ENCODE peak calls at places on chromosomes 4 and X, in eight cellular contexts. I is neural progenitor cell; N is ovary; Q is transverse colon; C is naive thymus-derived CD4-positive, alpha-beta T cell; Y is SJSA1; B is suprapubic skin; L is left ventricle myocardium inferior. D is an unnamed sample. For H3K36me3, the result is how much of the 10 kb centered on the place peaks cover.

GRCh38 chr4:188971125-188971524 is 831.9 kb downstream of the TRIML1 start:
- DNase-seq in L (no peak), C (no peak), Q (no peak), I (no peak), B (no peak), N (no peak), Y (no peak), D (no peak)

GRCh38 chr4:68180858-68181531 is 51.3 kb upstream of the TMPRSS11F start:
- DNase-seq in Q (no peak), I (no peak), L (no peak), B (no peak), N (no peak), C (no peak), Y (no peak), D (no peak)

GRCh38 chr4:6307891-6308290 is 38.2 kb downstream of the WFS1 start:
- DNase-seq in B (no peak), L (no peak), Y (no peak), C (no peak), I (no peak), N (no peak), Q (no peak), D (no peak)

GRCh38 chr4:98603683-98604573 is 54.5 kb downstream of the TSPAN5 start:
- DNase-seq in Y (no peak), I (no peak), B (no peak), C (no peak), L (no peak), Q (no peak), N (no peak), D (no peak)

GRCh38 chr4:172982151-172982590 is 186.4 kb upstream of the GALNT7 start:
- DNase-seq in Y (peak), Q (no peak), L (no peak), B (no peak), N (no peak), I (no peak), C (no peak), D (no peak)

GRCh38 chr4:175070444-175070843 is 152.3 kb downstream of the ADAM29 start:
- DNase-seq in L (no peak), Q (no peak), Y (no peak), N (no peak), I (no peak), B (no peak), C (no peak), D (no peak)

GRCh38 chr4:154332681-154333421 is 158.7 kb downstream of the DCHS2 start:
- DNase-seq in B (peak), Y (no peak), N (peak), Q (peak), I (peak), L (no peak), C (peak), D (peak)

GRCh38 chr4:74449571-74450297 is 4.8 kb downstream of the AREG start:
- DNase-seq in N (no peak), Y (peak), B (no peak), Q (no peak), L (no peak), C (no peak), I (no peak), D (no peak)

GRCh38 chrX:15151267-15152196 is 118.4 kb downstream of the ASB9 start:
- DNase-seq in L (no peak), B (no peak), I (no peak), Q (no peak), N (no peak), C (peak), Y (no peak), D (peak)

GRCh38 chrX:53071604-53072417 is 10.4 kb upstream of the TSPYL2 start:
- DNase-seq in I (peak), C (peak), N (peak), Q (peak), L (peak), Y (peak), B (peak), D (no peak)

GRCh38 chr4:177879851-177880250 is 437.6 kb upstream of the AGA start:
- DNase-seq in N (no peak), L (no peak), I (peak), Q (no peak), C (no peak), Y (no peak), B (no peak), D (no peak)

GRCh38 chrX:79182616-79183015 is 38.1 kb downstream of the GPR174 start:
- DNase-seq in L (no peak), I (no peak), N (no peak), C (no peak), Y (no peak), Q (no peak), B (no peak), D (no peak)

GRCh38 chr4:24924309-24924781 is 11.5 kb upstream of the CCDC149 start:
- DNase-seq in B (no peak), C (no peak), L (no peak), N (no peak), Q (no peak), I (no peak), Y (peak), D (no peak)

GRCh38 chr4:72677265-72677664 is 108.2 kb upstream of the ADAMTS3 start:
- DNase-seq in N (no peak), C (no peak), L (no peak), Q (no peak), Y (no peak), I (no peak), B (no peak), D (no peak)

GRCh38 chr4:142600952-142601351 is 245.1 kb downstream of the INPP4B start:
- DNase-seq in I (no peak), C (no peak), Q (no peak), L (no peak), B (no peak), Y (no peak), N (no peak), D (no peak)

GRCh38 chr4:74057588-74057987 is 19.1 kb upstream of the CXCL3 start:
- DNase-seq in C (no peak), L (no peak), B (no peak), I (no peak), Q (no peak), N (no peak), Y (no peak), D (no peak)

GRCh38 chr4:80027611-80028010 is 45.4 kb downstream of the ANTXR2 start:
- DNase-seq in C (no peak), I (no peak), L (no peak), B (no peak), N (no peak), Y (no peak), Q (no peak), D (no peak)

GRCh38 chrX:22616867-22617266 is 344.2 kb downstream of the CBLL2 start:
- DNase-seq in L (no peak), C (no peak), N (no peak), Q (no peak), B (no peak), Y (no peak), I (no peak), D (no peak)

GRCh38 chr4:55124337-55125076 is 888 bp downstream of the KDR start:
- DNase-seq in B (no peak), N (no peak), C (no peak), Q (no peak), Y (no peak), I (peak), L (peak), D (no peak)

GRCh38 chr4:94877973-94878372 is 120.2 kb downstream of the BMPR1B start:
- DNase-seq in B (no peak), I (no peak), L (no peak), N (no peak), Y (no peak), Q (no peak), C (no peak), D (no peak)

GRCh38 chr4:62528874-62529273 is 1328.7 kb downstream of the ADGRL3 start:
- DNase-seq in N (no peak), L (no peak), B (no peak), C (no peak), Q (no peak), Y (no peak), I (no peak), D (no peak)

GRCh38 chrX:132407704-132408103 is 81.1 kb downstream of the MBNL3 start:
- DNase-seq in N (no peak), I (no peak), L (no peak), Q (no peak), B (no peak), Y (no peak), C (no peak), D (no peak)

GRCh38 chr4:41430796-41431195 is 107.2 kb upstream of the LIMCH1 start:
- DNase-seq in Y (no peak), Q (no peak), C (no peak), L (no peak), N (no peak), B (no peak), I (no peak), D (no peak)

GRCh38 chr4:180913750-180914149 is 1329.5 kb upstream of the TENM3 start:
- DNase-seq in N (no peak), B (no peak), I (peak), Q (no peak), C (no peak), Y (peak), L (no peak), D (no peak)

GRCh38 chr4:96887857-96888256 is 1048.0 kb downstream of the PDHA2 start:
- DNase-seq in L (no peak), Q (no peak), I (peak), N (no peak), B (no peak), Y (no peak), C (no peak), D (no peak)

GRCh38 chr4:169439244-169439643 is 168.5 kb upstream of the SH3RF1 start:
- DNase-seq in I (peak), C (no peak), B (no peak), L (no peak), Q (no peak), Y (no peak), N (no peak), D (no peak)

GRCh38 chr4:93201471-93201870 is 627.1 kb upstream of the ATOH1 start:
- DNase-seq in L (no peak), Q (no peak), I (no peak), Y (no peak), B (no peak), N (no peak), C (no peak), D (no peak)

GRCh38 chr4:8414377-8414776 is 26.1 kb downstream of the ACOX3 start:
- DNase-seq in C (no peak), Q (no peak), Y (no peak), I (no peak), L (no peak), B (no peak), N (no peak), D (no peak)

GRCh38 chr4:26822546-26822945 is 38.1 kb upstream of the STIM2 start:
- DNase-seq in N (no peak), Y (no peak), Q (no peak), C (no peak), I (no peak), B (no peak), L (no peak), D (no peak)

GRCh38 chrX:139178980-139179379 is 351.6 kb upstream of the F9 start:
- DNase-seq in B (no peak), N (no peak), Y (no peak), C (no peak), Q (no peak), L (no peak), I (no peak), D (no peak)

GRCh38 chrX:100904433-100904832 is 24.3 kb downstream of the XKRX start:
- DNase-seq in C (no peak), Y (no peak), N (no peak), L (no peak), Q (no peak), B (no peak), I (no peak), D (no peak)

GRCh38 chrX:97863261-97863660 is 979.6 kb downstream of the RPA4 start:
- DNase-seq in Q (no peak), I (peak), N (no peak), B (no peak), L (no peak), C (no peak), Y (no peak), D (no peak)

GRCh38 chr4:168631241-168632151 is 134.6 kb downstream of the PALLD start:
- DNase-seq in C (no peak), Q (peak), L (peak), Y (peak), N (peak), I (peak), B (peak), D (no peak)

GRCh38 chrX:72054776-72055495 is 76.8 kb downstream of the RTL5 start:
- DNase-seq in B (no peak), Y (no peak), C (no peak), I (peak), Q (no peak), N (no peak), L (no peak), D (no peak)

GRCh38 chrX:41353964-41354363 is 20.0 kb downstream of the DDX3X start:
- DNase-seq in N (no peak), Y (no peak), Q (no peak), C (no peak), L (no peak), B (no peak), I (no peak), D (no peak)

GRCh38 chrX:97797076-97797475 is 913.4 kb downstream of the RPA4 start:
- DNase-seq in Q (no peak), Y (no peak), N (no peak), I (no peak), B (no peak), L (no peak), C (no peak), D (no peak)

GRCh38 chrX:29275928-29276327 is 688.7 kb downstream of the IL1RAPL1 start:
- DNase-seq in B (no peak), Q (no peak), N (no peak), C (no peak), L (no peak), Y (no peak), I (no peak), D (no peak)

GRCh38 chr4:142347241-142347640 is 498.9 kb downstream of the INPP4B start:
- DNase-seq in N (no peak), C (no peak), Q (no peak), Y (no peak), B (no peak), L (no peak), I (no peak), D (no peak)

GRCh38 chr4:46073778-46074177 is 50.1 kb downstream of the GABRG1 start:
- DNase-seq in N (no peak), I (no peak), Y (no peak), C (no peak), Q (no peak), B (no peak), L (no peak), D (no peak)

GRCh38 chr4:1938027-1938426 is 66.8 kb downstream of the NSD2 start:
- DNase-seq in L (no peak), C (no peak), I (no peak), Q (no peak), N (no peak), B (no peak), Y (no peak), D (no peak)
- H3K36me3 ChIP-seq in L (half or more), C (under half), I (under half), Q (under half), N (under half), B (under half), Y (under half), D (under half)

DNA sequence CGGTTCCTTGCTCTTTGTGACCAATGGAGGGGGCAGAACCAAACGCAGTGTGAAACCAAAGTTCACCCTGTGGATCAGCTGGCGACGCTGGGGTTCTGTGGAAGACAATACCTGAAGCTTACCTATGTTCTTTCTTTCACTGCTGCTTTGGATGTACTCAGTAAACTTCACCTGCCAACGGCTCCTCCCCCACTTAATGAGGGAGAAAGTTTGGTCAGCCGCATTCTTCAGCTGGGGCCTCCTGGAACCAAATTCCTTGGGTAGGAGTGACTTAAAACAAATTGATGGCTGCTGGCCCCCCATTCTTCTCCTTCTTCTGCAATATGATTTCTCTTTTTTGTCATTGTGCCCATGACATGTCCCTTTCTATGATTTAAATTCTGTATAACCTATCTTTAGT is 282.4 kb downstream of the ANK2 start:
- DNase-seq in Y (no peak), Q (no peak), C (no peak), L (no peak), B (no peak), N (no peak), I (no peak), D (no peak)
- H3K27ac ChIP-seq in Y (no peak), Q (no peak), C (no peak), L (no peak), B (no peak), N (no peak), I (no peak), D (no peak)

GRCh38 chr4:119028296-119028695 is 107.3 kb upstream of the MYOZ2 start:
- DNase-seq in B (no peak), C (no peak), Q (no peak), Y (no peak), L (no peak), N (no peak), I (no peak), D (no peak)
- H3K4me3 ChIP-seq in B (peak), C (no peak), Q (peak), Y (no peak), L (no peak), N (peak), I (no peak), D (no peak)

GRCh38 chr4:75777589-75777988 is 53.2 kb downstream of the USO1 start:
- DNase-seq in Q (no peak), C (no peak), N (no peak), B (no peak), Y (no peak), L (no peak), I (no peak), D (no peak)

GRCh38 chr4:75781328-75781727 is 57.0 kb downstream of the USO1 start:
- DNase-seq in B (no peak), Y (no peak), Q (no peak), L (no peak), N (no peak), C (no peak), I (no peak), D (no peak)

DNA sequence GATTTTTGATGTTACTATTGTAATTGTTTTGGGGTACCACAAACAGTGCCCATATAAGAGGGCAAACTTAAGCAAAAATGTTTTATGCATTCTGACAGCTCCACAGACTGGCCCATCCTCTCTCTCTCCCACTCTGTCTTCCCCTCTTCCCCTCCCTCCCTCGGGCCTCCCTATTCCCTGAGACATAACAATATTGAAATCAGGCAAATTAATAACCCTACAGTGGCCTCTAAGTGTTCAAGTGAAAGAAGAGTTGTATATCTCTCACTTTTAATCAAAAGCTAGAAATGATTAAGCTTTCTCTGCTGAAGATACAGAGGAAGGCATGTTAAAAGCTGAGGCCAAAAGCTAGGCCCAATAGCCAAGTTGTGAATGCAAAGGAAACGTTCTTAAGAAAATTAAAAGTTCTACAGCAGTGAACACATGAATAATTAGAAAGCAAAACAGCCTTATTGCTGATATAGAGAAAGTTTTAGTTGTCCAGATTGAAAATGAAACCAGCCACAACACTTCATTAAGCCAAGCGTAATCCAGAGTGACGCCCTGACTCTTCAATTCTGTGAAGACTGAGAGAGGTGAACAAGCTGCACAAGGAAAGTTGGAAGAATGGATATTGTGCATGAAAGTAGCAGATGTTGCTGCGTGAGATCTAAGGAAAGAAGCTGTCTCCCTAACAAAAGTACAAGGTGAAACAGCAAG is 54.8 kb downstream of the USO1 start:
- DNase-seq in C (no peak), L (no peak), Q (no peak), I (no peak), B (no peak), Y (no peak), N (no peak), D (no peak)
- H3K36me3 ChIP-seq in C (under half), L (half or more), Q (under half), I (under half), B (half or more), Y (half or more), N (under half), D (under half)

GRCh38 chr4:127528302-127528701 is 104.5 kb upstream of the INTU start:
- DNase-seq in N (no peak), C (no peak), B (no peak), L (no peak), Y (no peak), I (no peak), Q (no peak), D (no peak)

GRCh38 chr4:127534041-127534440 is 98.7 kb upstream of the INTU start:
- DNase-seq in Q (no peak), N (no peak), I (no peak), Y (no peak), C (no peak), B (no peak), L (no peak), D (no peak)

DNA sequence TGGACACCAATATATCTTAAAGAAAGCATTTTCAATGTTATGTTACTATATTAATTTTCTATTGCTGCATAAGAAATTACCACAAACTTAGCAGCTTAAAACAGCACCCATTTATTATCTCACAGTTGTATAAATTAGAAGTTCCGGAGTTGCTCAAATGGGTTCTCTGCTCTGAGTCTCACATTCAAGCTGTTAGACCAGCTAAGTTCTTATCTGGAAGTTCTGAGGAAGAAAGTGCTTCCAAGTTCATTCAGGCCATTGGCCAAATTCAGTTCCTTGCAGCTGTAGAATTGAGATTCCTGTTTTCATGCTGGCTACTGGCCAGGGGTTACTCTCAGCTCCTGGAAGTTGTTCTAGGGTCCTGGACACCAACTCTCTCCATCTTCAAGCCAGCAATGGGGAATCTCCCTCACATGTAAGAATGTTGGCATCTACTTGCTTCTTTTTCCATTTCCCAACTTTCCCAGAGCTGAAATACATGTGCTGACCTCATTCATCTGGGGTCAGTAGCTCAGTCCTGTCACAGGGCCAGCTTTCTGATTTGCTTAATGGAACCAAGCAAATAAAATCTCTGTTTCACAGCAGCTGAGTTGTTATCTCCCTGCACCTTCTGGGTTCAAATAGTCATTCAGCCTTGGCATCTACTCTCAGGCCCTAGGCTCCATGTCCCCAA is 99.6 kb upstream of the INTU start:
- DNase-seq in Q (peak), C (no peak), B (no peak), N (peak), I (no peak), Y (no peak), L (peak), D (no peak)
- H3K27ac ChIP-seq in Q (no peak), C (no peak), B (no peak), N (no peak), I (no peak), Y (no peak), L (peak), D (no peak)

DNA sequence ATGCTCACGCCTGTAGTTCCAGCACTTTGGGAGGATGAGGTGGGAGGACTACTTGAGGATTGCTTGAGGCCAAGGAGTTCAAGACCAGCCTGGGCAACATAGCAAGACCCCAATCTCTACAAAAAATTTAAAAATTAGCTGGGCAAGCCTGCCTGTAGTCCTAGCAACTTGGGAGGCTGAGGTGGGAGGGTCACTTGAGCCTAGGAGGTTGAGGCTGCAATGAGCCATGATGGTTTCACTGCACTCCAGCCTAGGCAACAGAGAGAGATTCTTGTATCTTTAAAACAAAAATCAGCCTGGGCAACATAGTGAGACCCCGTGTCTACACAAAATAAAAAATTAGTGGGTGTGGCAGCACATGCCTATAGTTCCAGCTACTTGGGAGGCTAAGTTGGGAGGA is 1.9 kb downstream of the ZNF41 start:
- DNase-seq in C (no peak), B (no peak), I (no peak), L (no peak), Q (no peak), N (no peak), Y (no peak), D (no peak)
- H3K4me3 ChIP-seq in C (no peak), B (no peak), I (no peak), L (no peak), Q (no peak), N (no peak), Y (no peak), D (no peak)

GRCh38 chr4:182878633-182879495 is 38.3 kb downstream of the DCTD start:
- DNase-seq in Y (no peak), Q (no peak), L (no peak), C (no peak), N (no peak), B (no peak), I (no peak), D (no peak)
- H3K36me3 ChIP-seq in Y (under half), Q (under half), L (under half), C (under half), N (under half), B (under half), I (under half), D (under half)